ENCODE peak calls at places on chromosome X, in four cellular contexts. G, R, H and P are unnamed samples.

GRCh38 chrX:13478740-13479451 is 90.5 kb upstream of the EGFL6 start:
- DNase-seq in G (no peak), R (no peak), H (peak; percentile 29), P (no peak)

GRCh38 chrX:9337056-9337455 is 127.8 kb upstream of the TBL1X start:
- DNase-seq in G (no peak), R (no peak), H (peak; percentile 36), P (no peak)

GRCh38 chrX:30620980-30621716 is 32.1 kb upstream of the GK start:
- DNase-seq in G (no peak), R (peak; percentile 29), H (peak; percentile 44), P (no peak)

GRCh38 chrX:136076942-136077341 is 70.4 kb upstream of the FHL1 start:
- DNase-seq in G (no peak), R (no peak), H (no peak), P (no peak)

GRCh38 chrX:75045369-75045768 is 110.7 kb downstream of the ABCB7 start:
- DNase-seq in G (no peak), R (no peak), H (no peak), P (no peak)

GRCh38 chrX:134836497-134836968 is 154.3 kb upstream of the SMIM10 start:
- DNase-seq in G (no peak), R (no peak), H (no peak), P (no peak)

GRCh38 chrX:134669378-134670098 is 11.3 kb upstream of the PLAC1 start:
- DNase-seq in G (no peak), R (no peak), H (peak; percentile 45), P (no peak)

GRCh38 chrX:102930990-102931756 is 5.9 kb upstream of the RAB40AL start:
- DNase-seq in G (no peak), R (no peak), H (no peak), P (no peak)

GRCh38 chrX:20221902-20222301 is 44.8 kb downstream of the RPS6KA3 start:
- DNase-seq in G (no peak), R (no peak), H (no peak), P (no peak)

GRCh38 chrX:117985241-117985640 is 131.4 kb downstream of the KLHL13 start:
- DNase-seq in G (peak; percentile 50), R (no peak), H (no peak), P (no peak)

GRCh38 chrX:40083120-40083978 is 14.4 kb downstream of the BCOR start:
- DNase-seq in G (peak; percentile 58), R (peak; percentile 36), H (no peak), P (no peak)

GRCh38 chrX:133229361-133229760 is 11.2 kb upstream of the TFDP3 start:
- DNase-seq in G (no peak), R (no peak), H (no peak), P (no peak)

GRCh38 chrX:38438321-38438720 is 85.9 kb downstream of the OTC start:
- DNase-seq in G (no peak), R (no peak), H (no peak), P (no peak)

GRCh38 chrX:107442914-107443527 is 6.4 kb upstream of the FRMPD3 start:
- DNase-seq in G (no peak), R (no peak), H (no peak), P (no peak)

GRCh38 chrX:5810636-5811035 is 418.0 kb downstream of the NLGN4X start:
- DNase-seq in G (no peak), R (no peak), H (no peak), P (no peak)

GRCh38 chrX:40167240-40168182 is 69.8 kb upstream of the BCOR start:
- DNase-seq in G (peak; percentile 49), R (peak; percentile 38), H (no peak), P (no peak)

GRCh38 chrX:45404206-45404605 is 203.5 kb upstream of the DIPK2B start:
- DNase-seq in G (no peak), R (no peak), H (no peak), P (no peak)

GRCh38 chrX:139881572-139881971 is 51.3 kb downstream of the ATP11C start:
- DNase-seq in G (no peak), R (no peak), H (no peak), P (no peak)

GRCh38 chrX:80420147-80420546 is at the start of gene TENT5D:
- DNase-seq in G (no peak), R (no peak), H (no peak), P (no peak)

GRCh38 chrX:80423000-80423399 is 2.8 kb downstream of the TENT5D start:
- DNase-seq in G (no peak), R (no peak), H (no peak), P (no peak)

DNA sequence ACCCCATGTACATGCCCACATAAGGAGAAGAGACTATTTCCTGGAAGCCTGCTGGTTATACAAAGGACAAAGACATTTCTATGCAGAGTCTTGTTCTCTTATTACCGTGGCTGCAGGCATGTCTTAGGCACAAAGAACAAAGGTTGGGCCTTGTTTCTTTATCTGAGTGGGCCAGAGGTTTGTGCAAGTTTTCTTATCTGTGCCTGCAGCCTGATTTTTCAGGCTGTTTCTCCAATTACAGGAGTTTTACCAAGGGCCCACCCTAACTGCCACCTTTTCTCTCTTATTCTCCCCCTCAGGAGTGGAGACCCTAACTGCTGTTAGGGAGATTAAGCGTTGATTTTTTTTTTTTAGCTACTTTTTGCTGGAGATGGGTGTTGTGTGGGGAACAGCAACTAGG is 3.5 kb downstream of the TENT5D start:
- DNase-seq in G (no peak), R (no peak), H (no peak), P (no peak)
- H3K36me3 ChIP-seq in G (no peaks in the 10 kb centered on the region), R (no peaks in the 10 kb centered on the region), H (no peaks in the 10 kb centered on the region), P (no peaks in the 10 kb centered on the region)

DNA sequence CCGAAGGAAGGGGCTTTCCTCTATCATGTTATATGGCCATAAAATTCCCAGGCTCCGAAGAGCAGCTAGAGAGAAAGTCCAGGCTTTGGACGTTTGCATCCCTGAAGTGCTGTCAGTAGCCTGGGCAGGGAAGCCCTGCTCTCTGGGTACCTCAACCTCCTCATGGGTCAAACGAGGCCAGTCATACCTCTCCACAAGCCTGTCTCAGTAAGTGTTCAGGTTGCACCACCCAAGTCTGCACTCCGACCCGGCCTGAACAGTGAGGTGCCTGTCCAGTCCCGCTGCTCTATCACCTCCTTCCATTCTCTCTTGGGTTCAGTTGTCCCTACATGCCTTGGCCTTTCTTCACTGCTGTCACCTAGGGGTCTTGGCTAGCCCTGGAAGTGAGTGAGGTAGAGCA is 78.9 kb downstream of the STARD8 start:
- DNase-seq in G (no peak), R (no peak), H (no peak), P (no peak)
- H3K27me3 ChIP-seq in G (no peaks in the 10 kb centered on the region), R (peaks cover 10% of the 10 kb centered on the region), H (no peaks in the 10 kb centered on the region), P (no peaks in the 10 kb centered on the region)

GRCh38 chrX:84501798-84502628 is at the start of gene HDX:
- DNase-seq in G (peak; percentile 88), R (peak; percentile 88), H (peak; percentile 92), P (peak; percentile 94)
- TF ChIP-seq POLR2A in G (peak; percentile 18), R (peak; percentile 72), H (no peak), P (no peak)

GRCh38 chrX:16839852-16840460 is 30.2 kb downstream of the RBBP7 start:
- DNase-seq in G (no peak), R (no peak), H (no peak), P (no peak)

GRCh38 chrX:16838202-16839066 is 31.7 kb downstream of the RBBP7 start:
- DNase-seq in G (no peak), R (no peak), H (peak; percentile 58), P (no peak)

GRCh38 chrX:16834811-16835210 is 35.4 kb downstream of the RBBP7 start:
- DNase-seq in G (no peak), R (no peak), H (no peak), P (no peak)

GRCh38 chrX:16839224-16839851 is 30.8 kb downstream of the RBBP7 start:
- DNase-seq in G (no peak), R (no peak), H (no peak), P (no peak)

DNA sequence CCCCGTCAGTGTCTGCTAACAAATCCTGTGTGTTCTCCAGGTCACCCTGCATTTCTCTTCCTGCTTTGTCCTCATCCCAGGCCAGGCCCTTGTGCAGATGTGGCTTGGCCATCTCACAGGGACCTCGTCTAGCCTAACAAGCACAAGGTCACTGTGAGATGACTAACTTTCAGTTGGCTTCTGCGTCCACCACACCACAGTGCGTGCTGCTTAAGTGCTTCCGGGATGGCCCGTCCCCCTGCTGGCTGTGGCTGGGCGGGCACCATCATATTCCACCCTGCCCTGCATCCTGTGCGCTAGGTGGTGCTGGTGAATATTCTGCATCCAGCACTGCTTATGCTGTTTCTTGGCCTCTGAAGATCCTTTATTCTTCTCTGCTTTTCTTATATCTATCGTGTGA is 33.8 kb downstream of the RBBP7 start:
- DNase-seq in G (peak; percentile 50), R (peak; percentile 79), H (no peak), P (no peak)
- H3K36me3 ChIP-seq in G (no peaks in the 10 kb centered on the region), R (peaks cover 13% of the 10 kb centered on the region), H (no peaks in the 10 kb centered on the region), P (peaks cover 76% of the 10 kb centered on the region)

DNA sequence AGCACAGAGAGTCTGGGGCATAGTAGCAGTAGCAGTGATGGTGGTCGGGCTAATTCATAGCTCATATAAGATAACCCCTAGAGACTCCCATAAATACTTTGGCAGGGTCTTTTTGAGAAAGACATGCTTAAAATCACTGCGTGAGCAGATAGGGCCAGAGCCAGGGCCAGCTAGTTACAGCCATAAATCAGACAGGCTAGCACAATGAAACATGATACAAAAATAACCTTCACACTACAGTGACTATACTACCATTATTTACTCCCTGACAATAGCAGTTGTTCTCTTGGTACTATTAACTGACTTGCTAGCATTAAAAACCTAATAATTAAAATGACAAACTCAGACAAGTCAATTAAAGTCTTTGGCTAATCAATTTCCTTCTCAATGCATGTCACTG is 295.9 kb downstream of the SMARCA1 start:
- DNase-seq in G (no peak), R (no peak), H (no peak), P (no peak)
- H3K27me3 ChIP-seq in G (no peaks in the 10 kb centered on the region), R (no peaks in the 10 kb centered on the region), H (no peaks in the 10 kb centered on the region), P (no peaks in the 10 kb centered on the region)

DNA sequence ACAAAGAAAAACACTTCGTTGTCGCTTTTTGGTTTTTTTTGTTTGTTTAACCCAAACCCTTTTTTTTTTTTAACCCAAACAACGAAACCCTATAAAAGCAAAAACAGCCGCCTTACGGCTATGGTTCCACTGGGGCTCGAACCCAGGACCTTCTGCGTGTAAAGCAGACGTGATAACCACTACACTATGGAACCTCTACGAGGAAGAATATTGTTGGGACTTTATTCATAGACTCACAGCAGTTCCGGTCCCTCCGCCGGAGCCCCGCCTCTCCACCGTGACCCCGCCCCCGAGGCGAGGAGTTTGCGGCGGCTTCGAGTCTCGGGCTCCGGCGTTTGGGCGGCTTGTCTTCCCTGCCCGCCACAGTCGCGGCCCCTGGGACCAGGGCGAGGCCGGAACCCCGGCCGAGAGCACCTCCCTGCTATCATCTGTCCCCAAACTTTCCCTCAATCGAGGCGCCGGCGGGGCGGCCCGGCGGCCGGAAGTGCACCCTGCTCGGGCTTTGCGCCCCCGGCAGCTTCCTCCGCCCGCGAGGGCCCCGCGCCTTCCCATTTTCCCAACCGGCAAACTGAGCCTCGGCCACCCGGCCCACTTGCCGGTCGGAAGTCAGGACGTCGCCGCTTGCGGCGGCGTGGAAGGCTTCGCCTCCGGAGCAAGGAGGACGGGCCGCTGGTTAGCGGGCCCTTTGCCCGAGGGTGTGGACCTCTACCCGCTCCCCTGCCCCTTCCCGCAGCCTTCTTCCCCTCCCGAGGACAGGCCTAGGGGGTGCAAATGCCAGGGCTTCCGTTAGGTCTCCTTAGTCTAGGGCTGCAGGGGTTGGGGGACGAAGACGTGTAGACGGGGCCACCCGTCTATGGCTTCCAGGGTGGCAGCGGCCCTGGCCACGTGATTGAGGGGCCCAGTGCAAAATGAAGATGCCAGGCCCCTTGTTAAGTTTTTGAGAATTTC is 3.2 kb upstream of the RS1 start:
- DNase-seq in G (peak; percentile 87), R (peak; percentile 77), H (peak; percentile 77), P (peak; percentile 92)
- TF ChIP-seq POLR2A in G (peak; percentile 27), R (peak; percentile 29), H (no peak), P (no peak)